ENCODE peak calls at places on chromosomes 2 and 18, in eight cellular contexts. U, Z, Y, T, H, J, W and Q are unnamed samples. For H3K36me3 and H3K27me3, the result is how much of the 10 kb centered on the place peaks cover.

GRCh38 chr2:127700527-127701192 is 637 bp upstream of the SFT2D3 start:
- DNase-seq in U (peak), Z (no peak), Y (peak), T (no peak), H (no peak), J (no peak), W (no peak), Q (no peak)

GRCh38 chr2:196696423-196697073 is 57.0 kb downstream of the CCDC150 start:
- DNase-seq in U (no peak), Z (peak), Y (no peak), T (no peak), H (no peak), J (peak), W (no peak), Q (no peak)

GRCh38 chr2:191740016-191740419 is 62.1 kb downstream of the NABP1 start:
- DNase-seq in U (no peak), Z (peak), Y (no peak), T (peak), H (peak), J (no peak), W (no peak), Q (peak)

GRCh38 chr2:204706939-204707338 is 161.7 kb downstream of the PARD3B start:
- DNase-seq in U (no peak), Z (peak), Y (no peak), T (no peak), H (no peak), J (peak), W (no peak), Q (no peak)

GRCh38 chr2:236305964-236306605 is 41.9 kb upstream of the ASB18 start:
- DNase-seq in U (no peak), Z (no peak), Y (no peak), T (no peak), H (no peak), J (no peak), W (no peak), Q (no peak)

GRCh38 chr2:182463760-182464159 is 36.9 kb upstream of the PDE1A start:
- DNase-seq in U (no peak), Z (no peak), Y (no peak), T (no peak), H (no peak), J (no peak), W (no peak), Q (no peak)

GRCh38 chr2:239716536-239717318 is 308.4 kb downstream of the NDUFA10 start:
- DNase-seq in U (no peak), Z (no peak), Y (no peak), T (peak), H (no peak), J (no peak), W (peak), Q (no peak)

GRCh38 chr18:4096501-4096900 is 358.6 kb downstream of the DLGAP1 start:
- DNase-seq in U (no peak), Z (peak), Y (no peak), T (no peak), H (no peak), J (peak), W (no peak), Q (no peak)

DNA sequence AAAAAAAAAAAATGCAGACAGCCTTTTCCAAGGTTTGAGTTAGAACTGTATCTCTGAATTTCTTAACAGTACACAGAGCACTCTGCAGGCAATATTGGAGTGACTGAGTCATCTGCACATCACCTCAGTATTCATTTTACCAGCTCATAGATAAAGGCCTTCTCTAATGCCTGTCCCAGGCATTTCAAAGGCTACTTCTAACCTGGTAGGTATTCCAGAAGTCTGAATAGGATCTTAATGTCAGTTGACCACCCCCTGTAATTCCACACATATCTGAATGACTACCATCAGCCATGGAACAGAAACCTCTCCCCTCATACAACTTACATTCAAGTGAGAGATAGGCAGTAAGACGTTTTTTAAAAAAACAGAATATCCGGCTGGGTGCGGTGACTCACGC is 9.0 kb downstream of the METTL21A start:
- DNase-seq in U (no peak), Z (peak), Y (no peak), T (no peak), H (no peak), J (peak), W (no peak), Q (no peak)
- H3K36me3 ChIP-seq in U (under half), Z (under half), Y (under half), T (half or more), H (under half), J (under half), W (under half), Q (under half)

DNA sequence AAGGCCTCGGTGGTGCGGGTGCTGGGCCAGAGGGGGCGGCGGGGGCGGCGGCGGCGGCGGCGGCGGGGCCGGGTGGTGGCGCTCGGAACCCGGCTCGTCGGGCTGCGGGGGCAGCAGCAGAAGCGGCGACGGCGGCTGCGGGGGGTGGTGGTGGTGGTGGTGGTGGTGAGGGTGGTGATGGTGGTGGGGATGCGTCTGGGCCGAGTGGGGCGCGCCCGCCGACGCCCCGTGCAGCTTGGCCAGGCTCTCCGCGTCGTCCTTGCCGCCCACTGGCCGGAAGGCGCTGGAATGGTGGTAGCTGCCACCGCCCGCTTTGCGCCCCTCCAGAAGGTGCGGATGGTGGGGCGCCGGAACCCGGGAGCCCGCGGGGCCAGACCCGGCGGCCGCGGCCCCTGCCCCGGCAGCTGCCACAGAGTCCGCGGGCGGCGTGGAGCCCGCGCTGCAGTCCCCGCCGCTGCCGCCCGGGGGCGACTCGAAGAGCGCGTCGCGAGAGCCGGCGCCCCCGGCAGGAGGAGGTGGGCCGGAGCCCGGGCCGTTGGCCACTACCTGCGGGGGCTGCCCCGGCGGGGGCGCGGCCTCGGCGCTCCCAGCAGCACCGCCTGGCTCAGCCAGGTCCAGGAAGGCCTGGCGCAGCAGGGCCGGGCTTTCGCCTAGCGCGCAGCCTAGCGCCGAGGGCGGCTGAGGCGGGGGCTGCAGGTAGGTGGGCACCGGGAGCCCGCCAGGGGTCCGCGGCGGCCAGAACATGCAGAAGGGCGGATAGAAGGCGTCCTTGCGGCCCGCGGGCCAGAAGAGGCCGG is 4.2 kb downstream of the SKOR2 start:
- DNase-seq in U (no peak), Z (no peak), Y (no peak), T (no peak), H (no peak), J (no peak), W (no peak), Q (no peak)
- H3K27me3 ChIP-seq in U (under half), Z (half or more), Y (half or more), T (under half), H (under half), J (half or more), W (half or more), Q (under half)

DNA sequence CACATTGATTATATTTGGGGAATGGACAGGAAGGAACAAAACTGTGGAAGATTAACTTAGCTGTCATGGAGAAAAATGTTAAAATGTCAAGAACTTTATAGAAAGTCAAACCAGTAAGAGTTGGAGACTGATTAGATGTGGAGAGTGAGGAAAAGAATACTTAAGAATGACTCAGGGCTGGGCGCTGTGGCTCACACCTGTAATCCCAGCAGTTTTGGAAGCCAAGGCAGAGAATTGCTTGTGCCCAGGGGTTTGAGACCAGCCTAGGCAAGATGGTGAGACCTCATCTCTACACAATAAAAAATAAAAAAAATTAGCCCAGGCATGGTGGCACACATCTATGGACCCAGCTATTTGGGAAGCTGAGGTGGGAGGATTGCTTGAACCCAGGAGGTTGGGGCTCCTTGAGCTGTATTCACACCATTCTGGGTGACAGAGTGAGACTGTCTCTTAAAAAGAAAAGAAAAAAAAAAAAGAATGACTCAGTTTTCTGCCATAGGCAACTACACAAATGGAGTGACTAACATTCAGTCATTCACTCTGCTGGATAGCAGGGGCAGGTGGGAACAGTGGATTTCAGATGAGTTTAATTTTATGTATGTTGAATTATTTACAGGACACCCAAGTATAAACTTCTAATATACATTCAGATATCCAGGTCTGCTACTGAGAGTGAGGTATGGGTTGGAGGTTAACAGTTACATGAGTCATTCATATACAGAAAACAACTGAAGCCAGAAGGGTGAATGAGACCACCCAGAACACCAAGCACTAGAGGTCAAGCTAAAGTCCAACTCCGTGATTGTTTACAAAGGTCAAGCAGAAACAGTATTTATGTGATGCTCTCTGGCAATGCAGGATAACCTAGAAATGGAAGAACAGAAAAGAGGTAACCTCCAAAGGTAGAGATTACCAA is 33.9 kb downstream of the ORC2 start:
- DNase-seq in U (no peak), Z (no peak), Y (no peak), T (no peak), H (no peak), J (peak), W (no peak), Q (no peak)
- H3K36me3 ChIP-seq in U (under half), Z (under half), Y (under half), T (half or more), H (under half), J (under half), W (under half), Q (half or more)

DNA sequence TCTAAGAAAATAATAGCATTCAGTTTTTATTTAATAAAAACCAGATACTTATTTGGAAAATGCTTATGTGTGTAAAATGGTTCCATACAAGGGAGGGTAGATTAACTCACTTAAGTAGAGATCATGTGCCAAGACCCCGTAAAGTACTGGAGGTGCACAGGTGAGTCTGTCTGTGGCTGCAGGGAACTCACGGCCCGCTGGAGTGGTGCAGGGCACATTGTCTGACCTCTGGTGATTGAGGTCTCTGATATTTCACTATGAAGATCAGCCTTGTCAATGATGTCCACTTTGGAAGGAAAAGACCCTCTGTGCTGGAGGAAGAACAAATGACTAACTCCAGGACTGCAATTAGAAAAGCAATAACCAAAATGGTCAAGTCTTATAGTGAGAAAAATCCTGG is 161.5 kb downstream of the TMEM18 start:
- DNase-seq in U (no peak), Z (no peak), Y (no peak), T (no peak), H (no peak), J (no peak), W (no peak), Q (no peak)
- H3K27me3 ChIP-seq in U (under half), Z (under half), Y (under half), T (under half), H (under half), J (under half), W (under half), Q (under half)

GRCh38 chr2:30236591-30237245 is 5.4 kb downstream of the LBH start:
- DNase-seq in U (no peak), Z (no peak), Y (peak), T (no peak), H (no peak), J (no peak), W (no peak), Q (no peak)

GRCh38 chr2:30237346-30238142 is 6.2 kb downstream of the LBH start:
- DNase-seq in U (no peak), Z (no peak), Y (peak), T (no peak), H (no peak), J (no peak), W (no peak), Q (peak)

GRCh38 chr2:30239308-30240161 is 8.2 kb downstream of the LBH start:
- DNase-seq in U (peak), Z (no peak), Y (peak), T (peak), H (peak), J (peak), W (peak), Q (peak)

GRCh38 chr2:30240162-30240696 is 8.9 kb downstream of the LBH start:
- DNase-seq in U (no peak), Z (no peak), Y (no peak), T (peak), H (no peak), J (no peak), W (no peak), Q (no peak)

GRCh38 chr2:30238143-30238800 is 6.9 kb downstream of the LBH start:
- DNase-seq in U (no peak), Z (no peak), Y (peak), T (no peak), H (no peak), J (no peak), W (no peak), Q (no peak)
- H3K36me3 ChIP-seq in U (under half), Z (under half), Y (under half), T (half or more), H (under half), J (half or more), W (under half), Q (half or more)

DNA sequence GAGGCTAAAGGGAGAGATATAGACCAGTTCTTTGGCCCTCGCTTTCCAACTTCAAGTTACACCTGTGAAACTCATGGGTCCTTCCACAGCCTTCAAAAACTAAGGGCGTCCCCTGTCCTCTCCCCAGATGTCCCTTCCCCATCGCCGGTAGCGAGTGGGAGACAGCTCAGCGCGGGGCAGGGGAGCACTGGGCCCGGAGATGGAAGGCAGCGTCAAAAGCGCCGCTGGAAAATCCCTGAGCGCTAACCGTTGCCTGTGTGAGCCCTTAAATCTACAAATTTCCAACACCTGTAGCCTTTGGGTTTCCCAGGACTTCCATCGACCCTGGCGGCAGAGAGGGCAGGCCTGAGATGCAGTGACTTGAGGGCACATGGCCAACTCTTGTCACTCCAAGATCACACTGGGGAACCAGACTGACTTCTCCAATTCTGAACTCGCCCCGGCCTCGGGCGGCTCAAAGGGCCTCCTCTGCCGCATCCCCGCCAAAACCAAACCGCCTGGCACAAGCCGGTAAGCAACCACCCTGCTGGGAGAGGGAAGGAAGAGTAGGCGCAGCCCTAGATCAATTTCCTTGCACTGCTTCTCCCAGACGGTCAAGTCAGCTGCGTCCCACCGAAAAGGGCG is 879 bp upstream of the EPAS1 start:
- DNase-seq in U (peak), Z (no peak), Y (peak), T (no peak), H (no peak), J (no peak), W (peak), Q (no peak)
- H3K27me3 ChIP-seq in U (under half), Z (half or more), Y (half or more), T (under half), H (under half), J (under half), W (under half), Q (under half)

GRCh38 chr2:211159972-211160371 is 603.6 kb downstream of the CPS1 start:
- DNase-seq in U (no peak), Z (no peak), Y (no peak), T (no peak), H (no peak), J (no peak), W (no peak), Q (no peak)
- H3K36me3 ChIP-seq in U (under half), Z (under half), Y (under half), T (under half), H (under half), J (under half), W (under half), Q (under half)